ENCODE peak calls at places on chromosome 1, in four cellular contexts. T is pancreas, O is AG09309, I is fibroblast of pulmonary artery. M is an unnamed sample.

GRCh38 chr1:33410091-33410701 is 20.7 kb downstream of the PHC2 start:
- DNase-seq in T (no peak), O (no peak), I (peak; percentile 53), M (peak; percentile 44)

GRCh38 chr1:210251680-210252490 is 19.3 kb downstream of the SERTAD4 start:
- DNase-seq in T (peak; percentile 34), O (no peak), I (no peak), M (no peak)

GRCh38 chr1:15152318-15153183 is 996 bp upstream of the TMEM51 start:
- DNase-seq in T (peak; percentile 90), O (peak; percentile 49), I (peak; percentile 89), M (peak; percentile 96)

GRCh38 chr1:212609701-212610574 is 1.4 kb downstream of the ATF3 start:
- DNase-seq in T (no peak), O (no peak), I (no peak), M (no peak)

GRCh38 chr1:224182057-224182865 is 779 bp upstream of the DEGS1 start:
- DNase-seq in T (no peak), O (no peak), I (no peak), M (no peak)

GRCh38 chr1:6513296-6513928 is 21.9 kb upstream of the PLEKHG5 start:
- DNase-seq in T (no peak), O (no peak), I (no peak), M (no peak)

GRCh38 chr1:2258996-2259395 is 30.9 kb downstream of the SKI start:
- DNase-seq in T (peak; percentile 5), O (no peak), I (no peak), M (no peak)

GRCh38 chr1:151352001-151352718 is 5.1 kb upstream of the RFX5 start:
- DNase-seq in T (no peak), O (no peak), I (peak; percentile 65), M (peak; percentile 13)

GRCh38 chr1:232621050-232621449 is 8.9 kb downstream of the SIPA1L2 start:
- DNase-seq in T (no peak), O (no peak), I (no peak), M (no peak)

GRCh38 chr1:201119206-201119814 is 7.1 kb upstream of the CACNA1S start:
- DNase-seq in T (no peak), O (no peak), I (peak; percentile 48), M (peak; percentile 36)

GRCh38 chr1:98211271-98211840 is 290.5 kb upstream of the DPYD start:
- DNase-seq in T (no peak), O (no peak), I (no peak), M (no peak)

GRCh38 chr1:77031101-77031662 is 163.9 kb downstream of the ST6GALNAC5 start:
- DNase-seq in T (no peak), O (peak; percentile 31), I (peak; percentile 40), M (peak; percentile 83)

GRCh38 chr1:80392529-80392928 is 1386.0 kb upstream of the ADGRL4 start:
- DNase-seq in T (no peak), O (no peak), I (peak; percentile 72), M (peak; percentile 42)

GRCh38 chr1:185045793-185046441 is 559 bp downstream of the RNF2 start:
- DNase-seq in T (peak; percentile 37), O (no peak), I (peak; percentile 35), M (peak; percentile 33)

GRCh38 chr1:230632273-230632873 is 9.9 kb upstream of the COG2 start:
- DNase-seq in T (no peak), O (no peak), I (peak; percentile 38), M (peak; percentile 32)

GRCh38 chr1:33182452-33182851 is 609 bp upstream of the TRIM62 start:
- DNase-seq in T (no peak), O (no peak), I (peak; percentile 53), M (peak; percentile 68)

GRCh38 chr1:226662704-226663326 is 76.3 kb downstream of the ITPKB start:
- DNase-seq in T (peak; percentile 21), O (peak; percentile 57), I (peak; percentile 89), M (peak; percentile 96)

GRCh38 chr1:114015075-114015474 is 35.8 kb downstream of the OLFML3 start:
- DNase-seq in T (no peak), O (no peak), I (no peak), M (no peak)

GRCh38 chr1:77487631-77488030 is 194.8 kb downstream of the ZZZ3 start:
- DNase-seq in T (no peak), O (no peak), I (no peak), M (no peak)

GRCh38 chr1:33119532-33120217 is 38.7 kb downstream of the AZIN2 start:
- DNase-seq in T (no peak), O (no peak), I (no peak), M (no peak)

GRCh38 chr1:63976006-63976405 is 202.2 kb downstream of the ROR1 start:
- DNase-seq in T (no peak), O (no peak), I (no peak), M (no peak)

GRCh38 chr1:218108034-218108433 is 177.1 kb upstream of the RRP15 start:
- DNase-seq in T (no peak), O (no peak), I (no peak), M (no peak)
- TF ChIP-seq CTCF in T (no peak), O (no peak), I (no peak), M (no peak)

GRCh38 chr1:236067854-236068454 is 3.1 kb upstream of the NID1 start:
- DNase-seq in T (no peak), O (no peak), I (peak; percentile 76), M (peak; percentile 79)
- H3K4me3 ChIP-seq in T (no peak overlapping the region), O (no peak overlapping the region), I (no peak overlapping the region), M (no peak overlapping the region)

DNA sequence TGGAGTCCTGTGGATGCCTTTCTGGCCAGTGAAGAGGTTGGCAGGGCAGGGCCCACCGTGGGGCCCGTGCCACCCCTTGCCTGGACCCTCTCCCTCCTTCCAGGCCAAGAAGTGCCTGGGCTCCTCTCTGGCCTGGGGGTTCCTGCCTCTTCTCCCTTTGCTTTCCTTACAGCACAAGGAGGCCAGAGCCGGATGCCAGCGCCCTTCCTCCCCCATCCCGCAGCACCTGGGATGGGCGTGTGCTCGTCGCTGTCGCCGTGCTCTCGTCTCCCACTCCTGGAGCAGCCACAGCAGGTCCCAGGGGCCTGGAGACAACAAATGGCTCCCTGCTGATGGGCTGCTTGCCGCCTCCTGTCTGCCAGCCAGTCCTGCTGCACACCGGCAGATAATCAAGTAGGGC is 50.7 kb upstream of the POU3F1 start:
- DNase-seq in T (no peak), O (no peak), I (no peak), M (no peak)
- TF ChIP-seq CTCF in T (no peak), O (no peak), I (no peak), M (no peak)

GRCh38 chr1:206002833-206003532 is at the start of gene RAB7B:
- DNase-seq in T (no peak), O (no peak), I (peak; percentile 81), M (peak; percentile 74)
- H3K4me3 ChIP-seq in T (peak within 1 kb of the TSS; percentile 8), O (peak within 1 kb of the TSS; percentile 48), I (peak within 1 kb of the TSS; percentile 38), M (peak within 1 kb of the TSS; percentile 46)

GRCh38 chr1:94515548-94515947 is 26.0 kb downstream of the F3 start:
- DNase-seq in T (no peak), O (no peak), I (no peak), M (no peak)

GRCh38 chr1:94514095-94514727 is 27.3 kb downstream of the F3 start:
- DNase-seq in T (no peak), O (no peak), I (peak; percentile 47), M (peak; percentile 37)
- TF ChIP-seq CTCF in T (peak; percentile 36), O (peak; percentile 75), I (peak; percentile 81), M (peak; percentile 68)